ENCODE peak calls at places on chromosome 2, in nine cellular contexts. One of them, this sample, is unnamed.

GRCh38 chr2:37389984-37390765 is 45.7 kb downstream of the QPCT start:
- DNase-seq in tibial artery: no peak
- DNase-seq in Peyer's patch: peak
- DNase-seq in fibroblast of mammary gland: peak
- DNase-seq in right lobe of liver: no peak
- DNase-seq in progenitor cell of endocrine pancreas: no peak
- DNase-seq in endothelial cell of umbilical vein: peak
- DNase-seq in Calu3: peak
- DNase-seq in tibial nerve: no peak
- DNase-seq in this sample: no peak

GRCh38 chr2:73006969-73007710 is 64.4 kb downstream of the SFXN5 start:
- DNase-seq in progenitor cell of endocrine pancreas: no peak
- DNase-seq in endothelial cell of umbilical vein: peak
- DNase-seq in right lobe of liver: no peak
- DNase-seq in Calu3: no peak
- DNase-seq in Peyer's patch: peak
- DNase-seq in tibial artery: no peak
- DNase-seq in tibial nerve: no peak
- DNase-seq in fibroblast of mammary gland: peak
- DNase-seq in this sample: no peak

GRCh38 chr2:120246546-120247300 is 5.9 kb upstream of the RALB start:
- DNase-seq in fibroblast of mammary gland: no peak
- DNase-seq in Calu3: no peak
- DNase-seq in Peyer's patch: no peak
- DNase-seq in progenitor cell of endocrine pancreas: no peak
- DNase-seq in tibial artery: no peak
- DNase-seq in right lobe of liver: no peak
- DNase-seq in tibial nerve: no peak
- DNase-seq in endothelial cell of umbilical vein: no peak
- DNase-seq in this sample: no peak

GRCh38 chr2:197556456-197556855 is 40.6 kb downstream of the MOB4 start:
- DNase-seq in progenitor cell of endocrine pancreas: no peak
- DNase-seq in Calu3: no peak
- DNase-seq in Peyer's patch: no peak
- DNase-seq in tibial nerve: no peak
- DNase-seq in right lobe of liver: no peak
- DNase-seq in fibroblast of mammary gland: peak
- DNase-seq in tibial artery: no peak
- DNase-seq in endothelial cell of umbilical vein: peak
- DNase-seq in this sample: no peak

GRCh38 chr2:53452400-53452799 is 315.2 kb upstream of the CHAC2 start:
- DNase-seq in tibial nerve: no peak
- DNase-seq in progenitor cell of endocrine pancreas: no peak
- DNase-seq in Calu3: no peak
- DNase-seq in endothelial cell of umbilical vein: no peak
- DNase-seq in fibroblast of mammary gland: no peak
- DNase-seq in Peyer's patch: no peak
- DNase-seq in tibial artery: no peak
- DNase-seq in right lobe of liver: no peak
- DNase-seq in this sample: no peak

GRCh38 chr2:149767516-149767974 is 180.0 kb upstream of the MMADHC start:
- DNase-seq in progenitor cell of endocrine pancreas: no peak
- DNase-seq in tibial artery: no peak
- DNase-seq in right lobe of liver: no peak
- DNase-seq in endothelial cell of umbilical vein: peak
- DNase-seq in Calu3: no peak
- DNase-seq in Peyer's patch: no peak
- DNase-seq in fibroblast of mammary gland: peak
- DNase-seq in tibial nerve: no peak
- DNase-seq in this sample: no peak

GRCh38 chr2:150620860-150621259 is 133.4 kb upstream of the RND3 start:
- DNase-seq in progenitor cell of endocrine pancreas: no peak
- DNase-seq in Calu3: no peak
- DNase-seq in tibial artery: no peak
- DNase-seq in endothelial cell of umbilical vein: no peak
- DNase-seq in fibroblast of mammary gland: peak
- DNase-seq in right lobe of liver: no peak
- DNase-seq in tibial nerve: no peak
- DNase-seq in Peyer's patch: no peak
- DNase-seq in this sample: no peak

GRCh38 chr2:204144487-204144886 is 207.9 kb downstream of the ICOS start:
- DNase-seq in Calu3: no peak
- DNase-seq in Peyer's patch: no peak
- DNase-seq in right lobe of liver: no peak
- DNase-seq in progenitor cell of endocrine pancreas: no peak
- DNase-seq in fibroblast of mammary gland: no peak
- DNase-seq in tibial nerve: no peak
- DNase-seq in tibial artery: no peak
- DNase-seq in endothelial cell of umbilical vein: no peak
- DNase-seq in this sample: no peak

GRCh38 chr2:111062417-111062816 is 58.3 kb upstream of the BCL2L11 start:
- DNase-seq in tibial artery: no peak
- DNase-seq in progenitor cell of endocrine pancreas: no peak
- DNase-seq in tibial nerve: no peak
- DNase-seq in fibroblast of mammary gland: no peak
- DNase-seq in right lobe of liver: no peak
- DNase-seq in endothelial cell of umbilical vein: no peak
- DNase-seq in Calu3: no peak
- DNase-seq in Peyer's patch: no peak
- DNase-seq in this sample: no peak

GRCh38 chr2:65026640-65027464 is 29.4 kb upstream of the CEP68 start:
- DNase-seq in endothelial cell of umbilical vein: no peak
- DNase-seq in tibial artery: no peak
- DNase-seq in fibroblast of mammary gland: no peak
- DNase-seq in Calu3: no peak
- DNase-seq in progenitor cell of endocrine pancreas: no peak
- DNase-seq in Peyer's patch: peak
- DNase-seq in right lobe of liver: no peak
- DNase-seq in tibial nerve: no peak
- DNase-seq in this sample: no peak

GRCh38 chr2:10304458-10305253 is 2.0 kb downstream of the HPCAL1 start:
- DNase-seq in right lobe of liver: no peak
- DNase-seq in fibroblast of mammary gland: no peak
- DNase-seq in tibial nerve: no peak
- DNase-seq in Calu3: no peak
- DNase-seq in endothelial cell of umbilical vein: no peak
- DNase-seq in progenitor cell of endocrine pancreas: no peak
- DNase-seq in Peyer's patch: no peak
- DNase-seq in tibial artery: no peak
- DNase-seq in this sample: no peak

GRCh38 chr2:7448578-7449264 is 531.5 kb downstream of the RNF144A start:
- DNase-seq in fibroblast of mammary gland: no peak
- DNase-seq in tibial nerve: no peak
- DNase-seq in tibial artery: no peak
- DNase-seq in Calu3: no peak
- DNase-seq in Peyer's patch: no peak
- DNase-seq in progenitor cell of endocrine pancreas: no peak
- DNase-seq in right lobe of liver: no peak
- DNase-seq in endothelial cell of umbilical vein: no peak
- DNase-seq in this sample: no peak

GRCh38 chr2:74059137-74059775 is 74.5 kb downstream of the TET3 start:
- DNase-seq in fibroblast of mammary gland: no peak
- DNase-seq in tibial nerve: no peak
- DNase-seq in right lobe of liver: no peak
- DNase-seq in tibial artery: no peak
- DNase-seq in progenitor cell of endocrine pancreas: no peak
- DNase-seq in Calu3: no peak
- DNase-seq in endothelial cell of umbilical vein: no peak
- DNase-seq in Peyer's patch: no peak
- DNase-seq in this sample: no peak

GRCh38 chr2:6954586-6954985 is 37.4 kb downstream of the RNF144A start:
- DNase-seq in endothelial cell of umbilical vein: no peak
- DNase-seq in progenitor cell of endocrine pancreas: no peak
- DNase-seq in Peyer's patch: no peak
- DNase-seq in Calu3: no peak
- DNase-seq in tibial artery: no peak
- DNase-seq in tibial nerve: no peak
- DNase-seq in right lobe of liver: no peak
- DNase-seq in fibroblast of mammary gland: no peak
- DNase-seq in this sample: no peak

GRCh38 chr2:71560286-71561011 is 107.1 kb downstream of the DYSF start:
- DNase-seq in fibroblast of mammary gland: no peak
- DNase-seq in endothelial cell of umbilical vein: no peak
- DNase-seq in Calu3: no peak
- DNase-seq in tibial artery: no peak
- DNase-seq in tibial nerve: no peak
- DNase-seq in progenitor cell of endocrine pancreas: no peak
- DNase-seq in right lobe of liver: no peak
- DNase-seq in Peyer's patch: no peak
- DNase-seq in this sample: no peak

GRCh38 chr2:133977385-133977784 is 276.5 kb upstream of the MGAT5 start:
- DNase-seq in Peyer's patch: no peak
- DNase-seq in progenitor cell of endocrine pancreas: no peak
- DNase-seq in right lobe of liver: no peak
- DNase-seq in fibroblast of mammary gland: no peak
- DNase-seq in tibial nerve: no peak
- DNase-seq in tibial artery: no peak
- DNase-seq in endothelial cell of umbilical vein: no peak
- DNase-seq in Calu3: no peak
- DNase-seq in this sample: no peak

GRCh38 chr2:168116448-168116847 is 130.9 kb downstream of the STK39 start:
- DNase-seq in right lobe of liver: no peak
- DNase-seq in Calu3: no peak
- DNase-seq in tibial nerve: no peak
- DNase-seq in Peyer's patch: no peak
- DNase-seq in progenitor cell of endocrine pancreas: no peak
- DNase-seq in endothelial cell of umbilical vein: no peak
- DNase-seq in fibroblast of mammary gland: no peak
- DNase-seq in tibial artery: no peak
- DNase-seq in this sample: no peak
- TF ChIP-seq CTCF in right lobe of liver: peak
- TF ChIP-seq CTCF in Calu3: no peak
- TF ChIP-seq CTCF in tibial nerve: no peak
- TF ChIP-seq CTCF in Peyer's patch: no peak
- TF ChIP-seq CTCF in progenitor cell of endocrine pancreas: peak
- TF ChIP-seq CTCF in endothelial cell of umbilical vein: peak
- TF ChIP-seq CTCF in fibroblast of mammary gland: peak
- TF ChIP-seq CTCF in tibial artery: no peak
- TF ChIP-seq CTCF in this sample: no peak

GRCh38 chr2:176270100-176270750 is 983 bp downstream of the MTX2 start:
- DNase-seq in endothelial cell of umbilical vein: no peak
- DNase-seq in Peyer's patch: no peak
- DNase-seq in fibroblast of mammary gland: peak
- DNase-seq in tibial artery: no peak
- DNase-seq in right lobe of liver: no peak
- DNase-seq in tibial nerve: no peak
- DNase-seq in progenitor cell of endocrine pancreas: no peak
- DNase-seq in Calu3: no peak
- DNase-seq in this sample: no peak

GRCh38 chr2:176272870-176273269 is 3.6 kb downstream of the MTX2 start:
- DNase-seq in Peyer's patch: no peak
- DNase-seq in endothelial cell of umbilical vein: no peak
- DNase-seq in Calu3: no peak
- DNase-seq in right lobe of liver: no peak
- DNase-seq in tibial nerve: no peak
- DNase-seq in fibroblast of mammary gland: no peak
- DNase-seq in tibial artery: no peak
- DNase-seq in progenitor cell of endocrine pancreas: no peak
- DNase-seq in this sample: no peak

GRCh38 chr2:176268976-176269318 is 295 bp upstream of the MTX2 start:
- DNase-seq in right lobe of liver: no peak
- DNase-seq in Peyer's patch: no peak
- DNase-seq in progenitor cell of endocrine pancreas: no peak
- DNase-seq in Calu3: no peak
- DNase-seq in fibroblast of mammary gland: no peak
- DNase-seq in tibial nerve: no peak
- DNase-seq in tibial artery: no peak
- DNase-seq in endothelial cell of umbilical vein: no peak
- DNase-seq in this sample: no peak

DNA sequence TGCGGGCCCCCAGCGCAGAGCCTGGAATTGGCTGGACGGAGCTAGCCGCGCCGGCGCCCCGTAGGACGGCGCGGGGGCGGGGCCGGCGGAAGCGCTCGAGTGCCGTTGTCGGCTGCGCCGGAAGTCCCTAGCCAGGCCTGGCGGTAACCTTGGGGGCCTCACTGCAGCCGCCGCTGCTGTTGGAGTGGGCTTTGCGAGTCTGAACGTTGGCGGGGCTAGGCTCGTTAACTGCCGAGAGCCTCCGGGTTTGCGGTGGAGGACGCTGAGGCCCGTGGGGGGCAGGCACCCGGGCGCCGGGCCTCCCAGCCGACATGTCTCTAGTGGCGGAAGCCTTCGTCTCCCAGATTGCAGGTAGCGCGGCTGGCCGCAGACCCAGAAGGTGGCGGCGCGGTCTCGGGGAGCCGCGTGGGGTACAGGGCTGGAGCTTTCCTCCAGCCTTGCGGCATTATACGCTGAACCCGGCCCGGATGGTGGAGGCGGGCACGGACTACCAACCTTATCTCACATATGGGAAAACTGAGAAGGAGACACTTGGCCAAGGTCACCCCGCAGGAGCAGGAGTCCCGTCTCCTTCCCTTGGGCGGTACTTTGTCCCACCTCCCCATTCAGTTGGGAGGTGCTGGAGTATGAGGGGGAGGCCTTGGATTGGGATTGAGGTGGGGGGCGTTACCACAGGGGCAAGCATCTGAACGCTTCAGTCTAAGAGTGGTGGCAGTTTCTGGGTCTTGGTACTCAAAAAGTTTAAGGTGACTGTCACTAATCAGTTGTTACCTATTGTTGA is at the start of gene MTX2:
- DNase-seq in tibial artery: peak
- DNase-seq in Calu3: peak
- DNase-seq in Peyer's patch: peak
- DNase-seq in fibroblast of mammary gland: peak
- DNase-seq in right lobe of liver: peak
- DNase-seq in endothelial cell of umbilical vein: peak
- DNase-seq in tibial nerve: peak
- DNase-seq in progenitor cell of endocrine pancreas: peak
- DNase-seq in this sample: peak
- TF ChIP-seq CTCF in tibial artery: no peak
- TF ChIP-seq CTCF in Calu3: peak
- TF ChIP-seq CTCF in Peyer's patch: peak
- TF ChIP-seq CTCF in fibroblast of mammary gland: no peak
- TF ChIP-seq CTCF in right lobe of liver: no peak
- TF ChIP-seq CTCF in endothelial cell of umbilical vein: peak
- TF ChIP-seq CTCF in tibial nerve: peak
- TF ChIP-seq CTCF in progenitor cell of endocrine pancreas: peak
- TF ChIP-seq CTCF in this sample: no peak

DNA sequence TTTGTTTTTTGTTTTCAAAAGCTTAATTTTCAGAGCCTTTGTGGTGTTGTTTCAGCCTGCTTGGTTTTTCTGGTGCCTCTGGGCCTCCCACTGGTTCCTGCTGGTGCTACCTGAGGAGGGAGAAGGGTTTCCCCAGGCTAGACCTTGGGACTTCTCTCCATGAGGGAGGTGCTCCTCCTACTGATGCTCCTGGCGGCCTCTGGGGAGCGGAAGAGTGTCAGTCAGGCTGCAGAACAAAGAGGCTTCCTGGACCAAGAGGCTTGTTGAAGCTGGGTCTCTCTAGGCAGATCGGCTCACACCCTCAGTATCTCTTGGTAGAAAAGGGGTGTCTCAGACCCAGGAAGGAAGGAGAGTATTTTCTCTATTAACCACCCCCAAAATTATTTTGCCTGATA is 32.2 kb downstream of the RFX8 start:
- DNase-seq in Peyer's patch: no peak
- DNase-seq in endothelial cell of umbilical vein: no peak
- DNase-seq in tibial artery: no peak
- DNase-seq in right lobe of liver: no peak
- DNase-seq in fibroblast of mammary gland: no peak
- DNase-seq in progenitor cell of endocrine pancreas: no peak
- DNase-seq in Calu3: no peak
- DNase-seq in tibial nerve: no peak
- DNase-seq in this sample: no peak
- TF ChIP-seq CTCF in Peyer's patch: no peak
- TF ChIP-seq CTCF in endothelial cell of umbilical vein: no peak
- TF ChIP-seq CTCF in tibial artery: no peak
- TF ChIP-seq CTCF in right lobe of liver: no peak
- TF ChIP-seq CTCF in fibroblast of mammary gland: no peak
- TF ChIP-seq CTCF in progenitor cell of endocrine pancreas: no peak
- TF ChIP-seq CTCF in Calu3: no peak
- TF ChIP-seq CTCF in tibial nerve: no peak
- TF ChIP-seq CTCF in this sample: no peak

GRCh38 chr2:17758123-17758522 is 4.2 kb downstream of the GEN1 start:
- DNase-seq in Calu3: no peak
- DNase-seq in tibial artery: no peak
- DNase-seq in fibroblast of mammary gland: no peak
- DNase-seq in right lobe of liver: no peak
- DNase-seq in tibial nerve: no peak
- DNase-seq in Peyer's patch: no peak
- DNase-seq in progenitor cell of endocrine pancreas: no peak
- DNase-seq in endothelial cell of umbilical vein: peak
- DNase-seq in this sample: no peak
- TF ChIP-seq CTCF in Calu3: no peak
- TF ChIP-seq CTCF in tibial artery: no peak
- TF ChIP-seq CTCF in fibroblast of mammary gland: no peak
- TF ChIP-seq CTCF in right lobe of liver: no peak
- TF ChIP-seq CTCF in tibial nerve: no peak
- TF ChIP-seq CTCF in Peyer's patch: no peak
- TF ChIP-seq CTCF in progenitor cell of endocrine pancreas: no peak
- TF ChIP-seq CTCF in endothelial cell of umbilical vein: no peak
- TF ChIP-seq CTCF in this sample: no peak

This sample was measured in gastrocnemius medialis.